ENCODE peak calls at places on chromosomes 2 and 18, in four cellular contexts. X is neural crest cell, R is HTR-8/SVneo, T is activated gamma-delta T cell treated with Interleukin-2 at 50 U/mL for 16 hours. J is an unnamed sample.

GRCh38 chr2:188922191-188922590 is 52.0 kb upstream of the COL3A1 start:
- DNase-seq in X (no peak), R (no peak), T (no peak), J (no peak)

GRCh38 chr18:78171954-78172353 is 807.7 kb upstream of the SALL3 start:
- DNase-seq in X (no peak), R (no peak), T (no peak), J (no peak)

GRCh38 chr2:170742896-170743529 is 27.2 kb upstream of the ERICH2 start:
- DNase-seq in X (no peak), R (no peak), T (no peak), J (no peak)

GRCh38 chr2:111200333-111200879 is 79.7 kb downstream of the BCL2L11 start:
- DNase-seq in X (no peak), R (no peak), T (no peak), J (no peak)

GRCh38 chr2:242030226-242030575 is 160.7 kb downstream of the RTP5 start:
- DNase-seq in X (no peak), R (no peak), T (no peak), J (no peak)

GRCh38 chr18:45839415-45840395 is 14.2 kb downstream of the SIGLEC15 start:
- DNase-seq in X (no peak), R (peak), T (peak), J (no peak)

GRCh38 chr18:36519358-36519757 is 221.8 kb downstream of the FHOD3 start:
- DNase-seq in X (no peak), R (no peak), T (no peak), J (no peak)

GRCh38 chr2:19848029-19848750 is 53.6 kb downstream of the TTC32 start:
- DNase-seq in X (no peak), R (no peak), T (no peak), J (no peak)

GRCh38 chr2:69375494-69376353 is 11.3 kb downstream of the GFPT1 start:
- DNase-seq in X (no peak), R (no peak), T (no peak), J (no peak)

GRCh38 chr2:233059797-233060499 is at the start of gene INPP5D:
- DNase-seq in X (no peak), R (no peak), T (peak), J (no peak)

GRCh38 chr2:237714690-237715458 is 83.7 kb upstream of the RBM44 start:
- DNase-seq in X (no peak), R (no peak), T (no peak), J (no peak)

GRCh38 chr2:40218679-40219078 is 233.2 kb downstream of the SLC8A1 start:
- DNase-seq in X (no peak), R (no peak), T (no peak), J (no peak)

GRCh38 chr2:236852100-236852976 is 233.4 kb upstream of the COPS8 start:
- DNase-seq in X (no peak), R (no peak), T (no peak), J (no peak)

GRCh38 chr18:68355637-68356036 is 359.3 kb downstream of the TMX3 start:
- DNase-seq in X (no peak), R (no peak), T (no peak), J (no peak)

GRCh38 chr2:151973901-151974199 is 125.0 kb downstream of the CACNB4 start:
- DNase-seq in X (peak), R (no peak), T (no peak), J (peak)

GRCh38 chr2:27990030-27990590 is 99.6 kb downstream of the BABAM2 start:
- DNase-seq in X (no peak), R (no peak), T (no peak), J (no peak)

GRCh38 chr2:11352781-11353537 is 8.5 kb upstream of the ROCK2 start:
- DNase-seq in X (no peak), R (no peak), T (no peak), J (no peak)

GRCh38 chr18:55587341-55588000 is 521 bp downstream of the TCF4 start:
- DNase-seq in X (peak), R (no peak), T (no peak), J (peak)

GRCh38 chr2:39665811-39666488 is at the start of gene TMEM178A:
- DNase-seq in X (peak), R (peak), T (no peak), J (peak)

GRCh38 chr2:15383695-15384350 is 177.3 kb downstream of the NBAS start:
- DNase-seq in X (no peak), R (no peak), T (no peak), J (no peak)

GRCh38 chr2:212249451-212249850 is 289.2 kb downstream of the ERBB4 start:
- DNase-seq in X (no peak), R (no peak), T (no peak), J (no peak)

GRCh38 chr2:227462972-227463931 is 8.7 kb upstream of the AGFG1 start:
- DNase-seq in X (no peak), R (no peak), T (no peak), J (no peak)

GRCh38 chr18:811192-812122 is 585 bp downstream of the YES1 start:
- DNase-seq in X (no peak), R (no peak), T (peak), J (no peak)